ENCODE peak calls at places on chromosomes 5 and 9, in eight cellular contexts. One of them, this sample, is unnamed.

GRCh38 chr5:82858453-82859043 is 218.6 kb downstream of the TMEM167A start:
- DNase-seq in endothelial cell of umbilical vein: no peak
- DNase-seq in SK-N-SH: no peak
- DNase-seq in HCT116: no peak
- DNase-seq in H1: no peak
- DNase-seq in GM12878: no peak
- DNase-seq in K562: no peak
- DNase-seq in HepG2: no peak
- DNase-seq in this sample: no peak

GRCh38 chr9:11128156-11128555 is 515.4 kb upstream of the PTPRD start:
- DNase-seq in endothelial cell of umbilical vein: no peak
- DNase-seq in SK-N-SH: no peak
- DNase-seq in HCT116: no peak
- DNase-seq in H1: no peak
- DNase-seq in GM12878: no peak
- DNase-seq in K562: no peak
- DNase-seq in HepG2: no peak
- DNase-seq in this sample: no peak

GRCh38 chr5:42689391-42689790 is 67.2 kb upstream of the CCDC152 start:
- DNase-seq in endothelial cell of umbilical vein: no peak
- DNase-seq in SK-N-SH: no peak
- DNase-seq in HCT116: no peak
- DNase-seq in H1: no peak
- DNase-seq in GM12878: no peak
- DNase-seq in K562: no peak
- DNase-seq in HepG2: no peak
- DNase-seq in this sample: no peak

GRCh38 chr5:127564002-127564769 is 46.7 kb downstream of the PRRC1 start:
- DNase-seq in endothelial cell of umbilical vein: peak
- DNase-seq in SK-N-SH: peak
- DNase-seq in HCT116: peak
- DNase-seq in H1: no peak
- DNase-seq in GM12878: no peak
- DNase-seq in K562: peak
- DNase-seq in HepG2: peak
- DNase-seq in this sample: peak

GRCh38 chr5:167012281-167013034 is 1279.0 kb upstream of the WWC1 start:
- DNase-seq in endothelial cell of umbilical vein: no peak
- DNase-seq in SK-N-SH: no peak
- DNase-seq in HCT116: no peak
- DNase-seq in H1: no peak
- DNase-seq in GM12878: no peak
- DNase-seq in K562: no peak
- DNase-seq in HepG2: no peak
- DNase-seq in this sample: no peak

GRCh38 chr9:137893670-137894069 is 16.1 kb downstream of the CACNA1B start:
- DNase-seq in endothelial cell of umbilical vein: no peak
- DNase-seq in SK-N-SH: peak
- DNase-seq in HCT116: no peak
- DNase-seq in H1: no peak
- DNase-seq in GM12878: no peak
- DNase-seq in K562: no peak
- DNase-seq in HepG2: no peak
- DNase-seq in this sample: no peak

GRCh38 chr5:111066261-111066938 is 5.1 kb upstream of the TSLP start:
- DNase-seq in endothelial cell of umbilical vein: peak
- DNase-seq in SK-N-SH: no peak
- DNase-seq in HCT116: no peak
- DNase-seq in H1: no peak
- DNase-seq in GM12878: no peak
- DNase-seq in K562: no peak
- DNase-seq in HepG2: no peak
- DNase-seq in this sample: no peak

GRCh38 chr5:139746691-139747582 is 48.7 kb upstream of the PSD2 start:
- DNase-seq in endothelial cell of umbilical vein: no peak
- DNase-seq in SK-N-SH: peak
- DNase-seq in HCT116: no peak
- DNase-seq in H1: peak
- DNase-seq in GM12878: peak
- DNase-seq in K562: no peak
- DNase-seq in HepG2: no peak
- DNase-seq in this sample: peak

GRCh38 chr5:15807861-15808260 is 307.9 kb downstream of the FBXL7 start:
- DNase-seq in endothelial cell of umbilical vein: peak
- DNase-seq in SK-N-SH: peak
- DNase-seq in HCT116: no peak
- DNase-seq in H1: no peak
- DNase-seq in GM12878: no peak
- DNase-seq in K562: no peak
- DNase-seq in HepG2: no peak
- DNase-seq in this sample: no peak

GRCh38 chr9:95032580-95033298 is 284.8 kb downstream of the FANCC start:
- DNase-seq in endothelial cell of umbilical vein: no peak
- DNase-seq in SK-N-SH: no peak
- DNase-seq in HCT116: no peak
- DNase-seq in H1: no peak
- DNase-seq in GM12878: no peak
- DNase-seq in K562: peak
- DNase-seq in HepG2: no peak
- DNase-seq in this sample: no peak

GRCh38 chr5:68846828-68847227 is 247.0 kb upstream of the SLC30A5 start:
- DNase-seq in endothelial cell of umbilical vein: no peak
- DNase-seq in SK-N-SH: no peak
- DNase-seq in HCT116: no peak
- DNase-seq in H1: no peak
- DNase-seq in GM12878: no peak
- DNase-seq in K562: no peak
- DNase-seq in HepG2: no peak
- DNase-seq in this sample: no peak

GRCh38 chr5:149195337-149195887 is 54.1 kb downstream of the ABLIM3 start:
- DNase-seq in endothelial cell of umbilical vein: no peak
- DNase-seq in SK-N-SH: no peak
- DNase-seq in HCT116: no peak
- DNase-seq in H1: peak
- DNase-seq in GM12878: no peak
- DNase-seq in K562: no peak
- DNase-seq in HepG2: no peak
- DNase-seq in this sample: no peak

GRCh38 chr5:138349842-138350635 is 2.4 kb upstream of the KDM3B start:
- DNase-seq in endothelial cell of umbilical vein: no peak
- DNase-seq in SK-N-SH: no peak
- DNase-seq in HCT116: no peak
- DNase-seq in H1: no peak
- DNase-seq in GM12878: no peak
- DNase-seq in K562: no peak
- DNase-seq in HepG2: no peak
- DNase-seq in this sample: no peak

GRCh38 chr9:26673276-26673675 is 219.3 kb downstream of the CAAP1 start:
- DNase-seq in endothelial cell of umbilical vein: no peak
- DNase-seq in SK-N-SH: no peak
- DNase-seq in HCT116: no peak
- DNase-seq in H1: no peak
- DNase-seq in GM12878: no peak
- DNase-seq in K562: no peak
- DNase-seq in HepG2: no peak
- DNase-seq in this sample: no peak

DNA sequence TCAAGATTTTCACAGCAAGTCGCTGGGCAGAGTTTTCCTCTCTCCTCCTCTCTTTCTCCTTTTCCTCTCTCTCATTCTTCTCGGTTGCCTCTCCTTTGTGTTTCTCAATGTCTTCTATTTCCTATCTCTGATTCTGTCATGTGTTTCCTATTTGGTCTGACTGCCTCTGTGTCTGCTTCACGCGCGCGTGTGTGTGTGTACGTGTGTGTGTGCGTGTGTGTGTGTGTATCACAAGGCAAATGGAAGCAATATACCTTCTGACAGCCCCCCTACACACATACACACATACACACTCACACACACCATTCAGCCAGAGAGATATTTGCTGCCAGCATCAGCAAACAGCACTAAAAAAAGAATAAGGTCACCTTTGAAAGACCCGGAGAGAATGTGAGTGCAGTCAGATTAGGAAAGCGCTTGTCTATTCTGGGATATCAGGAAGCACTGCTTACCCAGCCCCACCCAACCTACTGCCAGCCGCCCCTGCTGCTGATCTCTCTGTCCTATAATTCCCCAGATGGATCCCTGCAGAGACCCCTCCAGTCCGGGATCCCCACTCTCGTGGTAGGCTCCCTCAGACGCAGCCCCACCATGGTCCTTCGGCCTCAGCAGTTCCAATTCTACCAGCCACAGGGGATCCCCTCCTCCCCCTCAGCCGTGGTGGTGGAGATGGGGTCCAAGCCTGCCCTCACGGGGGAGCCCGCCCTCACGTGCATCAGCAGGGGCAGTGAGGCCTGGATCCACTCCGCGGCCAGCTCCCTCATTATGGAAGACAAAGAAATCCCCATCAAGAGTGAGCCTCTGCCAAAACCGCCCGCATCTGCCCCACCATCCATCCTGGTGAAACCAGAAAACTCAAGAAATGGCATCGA is 45.8 kb downstream of the PLAC8L1 start:
- DNase-seq in endothelial cell of umbilical vein: no peak
- DNase-seq in SK-N-SH: peak
- DNase-seq in HCT116: no peak
- DNase-seq in H1: no peak
- DNase-seq in GM12878: no peak
- DNase-seq in K562: peak
- DNase-seq in HepG2: no peak
- DNase-seq in this sample: no peak
- H2AFZ ChIP-seq in endothelial cell of umbilical vein: no peak
- H2AFZ ChIP-seq in SK-N-SH: no peak
- H2AFZ ChIP-seq in HCT116: no peak
- H2AFZ ChIP-seq in H1: no peak
- H2AFZ ChIP-seq in GM12878: no peak
- H2AFZ ChIP-seq in K562: no peak
- H2AFZ ChIP-seq in HepG2: no peak
- H2AFZ ChIP-seq in this sample: peak

DNA sequence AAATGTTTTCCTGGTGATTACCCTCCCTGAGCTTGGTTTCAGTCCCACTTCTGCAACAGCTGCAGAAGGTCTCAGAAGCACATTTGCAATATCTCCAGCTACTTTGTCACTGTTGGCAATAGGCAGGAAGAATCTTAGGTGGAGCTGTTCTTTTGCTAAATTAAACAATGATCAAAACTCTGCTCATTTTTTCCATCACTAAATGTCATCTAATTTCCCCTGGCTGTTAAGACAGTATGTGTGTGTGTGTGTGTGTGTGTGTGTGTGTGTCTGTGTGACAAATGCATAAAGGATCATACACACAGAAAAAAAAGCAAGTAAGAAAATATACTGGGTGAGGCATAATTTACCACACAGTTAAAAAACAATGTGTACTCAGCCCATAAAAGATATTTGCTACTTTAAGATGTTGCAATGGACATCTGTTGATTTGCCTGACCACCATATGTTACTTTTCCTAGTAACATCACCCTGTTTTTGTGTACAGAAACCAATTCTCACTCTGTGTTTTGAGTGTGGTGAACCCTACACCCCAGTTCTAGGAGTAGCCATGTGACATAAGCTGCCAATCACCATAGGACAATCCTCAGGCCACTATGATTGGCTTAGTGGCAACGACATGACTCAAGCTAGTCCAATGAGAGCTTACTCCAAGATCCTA is 572.6 kb upstream of the CLINT1 start:
- DNase-seq in endothelial cell of umbilical vein: no peak
- DNase-seq in SK-N-SH: no peak
- DNase-seq in HCT116: no peak
- DNase-seq in H1: no peak
- DNase-seq in GM12878: no peak
- DNase-seq in K562: no peak
- DNase-seq in HepG2: no peak
- DNase-seq in this sample: no peak
- TF ChIP-seq POLR2AphosphoS5 in endothelial cell of umbilical vein: no peak
- TF ChIP-seq POLR2AphosphoS5 in SK-N-SH: no peak
- TF ChIP-seq POLR2AphosphoS5 in HCT116: no peak
- TF ChIP-seq POLR2AphosphoS5 in H1: no peak
- TF ChIP-seq POLR2AphosphoS5 in GM12878: no peak
- TF ChIP-seq POLR2AphosphoS5 in K562: no peak
- TF ChIP-seq POLR2AphosphoS5 in HepG2: no peak
- TF ChIP-seq POLR2AphosphoS5 in this sample: no peak

GRCh38 chr9:131407717-131408195 is 13.9 kb downstream of the PRRC2B start:
- DNase-seq in endothelial cell of umbilical vein: peak
- DNase-seq in SK-N-SH: no peak
- DNase-seq in HCT116: no peak
- DNase-seq in H1: peak
- DNase-seq in GM12878: no peak
- DNase-seq in K562: peak
- DNase-seq in HepG2: peak
- DNase-seq in this sample: peak

GRCh38 chr9:131409458-131409992 is 15.6 kb downstream of the PRRC2B start:
- DNase-seq in endothelial cell of umbilical vein: no peak
- DNase-seq in SK-N-SH: no peak
- DNase-seq in HCT116: no peak
- DNase-seq in H1: no peak
- DNase-seq in GM12878: no peak
- DNase-seq in K562: no peak
- DNase-seq in HepG2: no peak
- DNase-seq in this sample: no peak

GRCh38 chr9:131411719-131412681 is 18.1 kb downstream of the PRRC2B start:
- DNase-seq in endothelial cell of umbilical vein: no peak
- DNase-seq in SK-N-SH: no peak
- DNase-seq in HCT116: no peak
- DNase-seq in H1: no peak
- DNase-seq in GM12878: no peak
- DNase-seq in K562: no peak
- DNase-seq in HepG2: peak
- DNase-seq in this sample: no peak

GRCh38 chr9:131406567-131407436 is 12.9 kb downstream of the PRRC2B start:
- DNase-seq in endothelial cell of umbilical vein: peak
- DNase-seq in SK-N-SH: no peak
- DNase-seq in HCT116: no peak
- DNase-seq in H1: no peak
- DNase-seq in GM12878: no peak
- DNase-seq in K562: no peak
- DNase-seq in HepG2: no peak
- DNase-seq in this sample: no peak

DNA sequence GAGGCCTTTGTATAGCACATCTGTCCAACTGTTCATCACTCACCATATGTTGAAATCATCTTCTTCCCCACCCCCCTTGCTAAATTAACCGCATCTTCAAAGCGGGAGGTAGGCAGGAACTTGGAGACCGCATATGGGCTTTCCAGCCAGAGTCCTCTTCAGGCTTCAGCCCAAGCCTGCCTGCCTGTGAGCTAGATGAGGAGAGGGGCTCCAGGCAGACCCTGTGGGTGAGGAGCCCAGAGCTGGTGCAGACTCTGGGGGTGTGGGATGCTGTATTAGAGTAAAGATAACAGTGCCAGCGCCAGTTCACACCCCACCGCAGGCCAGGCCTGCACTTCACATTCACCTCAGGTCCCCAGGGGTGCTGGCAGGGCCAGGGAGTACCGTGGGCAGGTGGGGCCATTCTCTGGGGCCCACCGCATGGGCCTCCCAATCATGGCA is 16.2 kb downstream of the PRRC2B start:
- DNase-seq in endothelial cell of umbilical vein: no peak
- DNase-seq in SK-N-SH: no peak
- DNase-seq in HCT116: no peak
- DNase-seq in H1: no peak
- DNase-seq in GM12878: no peak
- DNase-seq in K562: no peak
- DNase-seq in HepG2: no peak
- DNase-seq in this sample: no peak
- H3K4me3 ChIP-seq in endothelial cell of umbilical vein: no peak
- H3K4me3 ChIP-seq in SK-N-SH: no peak
- H3K4me3 ChIP-seq in HCT116: no peak
- H3K4me3 ChIP-seq in H1: no peak
- H3K4me3 ChIP-seq in GM12878: no peak
- H3K4me3 ChIP-seq in K562: no peak
- H3K4me3 ChIP-seq in HepG2: no peak
- H3K4me3 ChIP-seq in this sample: no peak

GRCh38 chr5:132823481-132824050 is 6.9 kb downstream of the SHROOM1 start:
- DNase-seq in endothelial cell of umbilical vein: no peak
- DNase-seq in SK-N-SH: no peak
- DNase-seq in HCT116: no peak
- DNase-seq in H1: no peak
- DNase-seq in GM12878: no peak
- DNase-seq in K562: no peak
- DNase-seq in HepG2: no peak
- DNase-seq in this sample: no peak
- H2AFZ ChIP-seq in endothelial cell of umbilical vein: no peak
- H2AFZ ChIP-seq in SK-N-SH: no peak
- H2AFZ ChIP-seq in HCT116: no peak
- H2AFZ ChIP-seq in H1: peak
- H2AFZ ChIP-seq in GM12878: no peak
- H2AFZ ChIP-seq in K562: no peak
- H2AFZ ChIP-seq in HepG2: no peak
- H2AFZ ChIP-seq in this sample: peak

This sample was measured in GM23338.